ENCODE peak calls at places on chromosomes 4 and X, in eight cellular contexts. U, P, B, T, X, M, G and S are unnamed samples.

GRCh38 chr4:76305033-76305687 is 1.4 kb upstream of the STBD1 start:
- DNase-seq in T (no peak), B (no peak), X (no peak), P (no peak), M (no peak), U (no peak), G (no peak), S (no peak)

GRCh38 chr4:144666539-144667175 is 20.7 kb downstream of the HHIP start:
- DNase-seq in P (no peak), X (peak), M (peak), G (no peak), U (no peak), B (no peak), T (peak), S (no peak)

GRCh38 chrX:12978205-12979010 is 3.5 kb downstream of the TMSB4X start:
- DNase-seq in U (peak), M (peak), X (no peak), G (peak), P (peak), B (peak), T (peak), S (no peak)

GRCh38 chrX:98299785-98300184 is 1416.1 kb downstream of the RPA4 start:
- DNase-seq in G (peak), B (no peak), P (no peak), U (no peak), X (no peak), T (peak), M (no peak), S (no peak)

GRCh38 chr4:89994176-89994873 is 99.7 kb downstream of the MMRN1 start:
- DNase-seq in G (no peak), B (no peak), P (no peak), U (no peak), X (no peak), M (no peak), T (no peak), S (no peak)

GRCh38 chr4:73589887-73590801 is 30.1 kb downstream of the RASSF6 start:
- DNase-seq in M (no peak), B (no peak), G (no peak), P (no peak), X (no peak), U (no peak), T (no peak), S (no peak)

GRCh38 chr4:186144596-186145569 is 40.4 kb downstream of the FAM149A start:
- DNase-seq in U (peak), X (no peak), T (peak), G (peak), P (no peak), M (peak), B (peak), S (no peak)

GRCh38 chr4:8019396-8020365 is 80.0 kb upstream of the AFAP1 start:
- DNase-seq in G (no peak), U (no peak), T (no peak), X (no peak), M (no peak), B (no peak), P (peak), S (no peak)

GRCh38 chr4:40897557-40898203 is 147.9 kb downstream of the NSUN7 start:
- DNase-seq in T (peak), P (peak), B (peak), X (peak), U (peak), G (peak), M (peak), S (no peak)

GRCh38 chr4:136524039-136524438 is 1008.3 kb downstream of the PCDH18 start:
- DNase-seq in T (no peak), G (no peak), P (no peak), B (no peak), M (no peak), X (no peak), U (peak), S (no peak)

GRCh38 chr4:187608001-187608421 is 387.6 kb upstream of the ZFP42 start:
- DNase-seq in X (no peak), G (no peak), M (peak), B (no peak), T (peak), P (no peak), U (no peak), S (no peak)

GRCh38 chr4:6368601-6369000 is 99.0 kb downstream of the WFS1 start:
- DNase-seq in T (no peak), P (no peak), X (no peak), B (no peak), M (no peak), G (no peak), U (no peak), S (no peak)

GRCh38 chrX:123989235-123989634 is 27.7 kb downstream of the STAG2 start:
- DNase-seq in X (no peak), B (no peak), T (no peak), P (no peak), U (no peak), M (no peak), G (no peak), S (no peak)

GRCh38 chrX:108304210-108304609 is 134.0 kb downstream of the COL4A6 start:
- DNase-seq in P (no peak), X (no peak), G (no peak), M (peak), T (peak), U (no peak), B (no peak), S (no peak)

GRCh38 chr4:151743128-151743854 is 17.5 kb downstream of the GATB start:
- DNase-seq in G (no peak), B (no peak), T (no peak), X (no peak), M (no peak), U (no peak), P (no peak), S (no peak)

GRCh38 chrX:317424-318067 is 1.1 kb downstream of the GTPBP6 start:
- DNase-seq in G (no peak), T (no peak), P (no peak), X (no peak), U (no peak), B (no peak), M (no peak), S (no peak)

GRCh38 chr4:75002381-75002780 is 69.5 kb downstream of the PARM1 start:
- DNase-seq in X (no peak), P (no peak), U (no peak), T (no peak), M (no peak), G (no peak), B (no peak), S (no peak)

GRCh38 chr4:70901984-70902576 is at the start of gene MOB1B:
- DNase-seq in M (peak), B (peak), P (peak), T (peak), U (peak), G (peak), X (peak), S (peak)
- TF ChIP-seq POLR2A in M (peak), B (no peak), P (no peak), T (peak), U (no peak), G (peak), X (peak), S (no peak)

GRCh38 chr4:10289534-10289899 is 167.7 kb downstream of the ZNF518B start:
- DNase-seq in G (no peak), X (no peak), T (no peak), B (no peak), U (no peak), M (no peak), P (no peak), S (no peak)
- TF ChIP-seq CTCF in G (no peak), X (no peak), T (no peak), B (no peak), U (no peak), M (no peak), P (no peak), S (no peak)

DNA sequence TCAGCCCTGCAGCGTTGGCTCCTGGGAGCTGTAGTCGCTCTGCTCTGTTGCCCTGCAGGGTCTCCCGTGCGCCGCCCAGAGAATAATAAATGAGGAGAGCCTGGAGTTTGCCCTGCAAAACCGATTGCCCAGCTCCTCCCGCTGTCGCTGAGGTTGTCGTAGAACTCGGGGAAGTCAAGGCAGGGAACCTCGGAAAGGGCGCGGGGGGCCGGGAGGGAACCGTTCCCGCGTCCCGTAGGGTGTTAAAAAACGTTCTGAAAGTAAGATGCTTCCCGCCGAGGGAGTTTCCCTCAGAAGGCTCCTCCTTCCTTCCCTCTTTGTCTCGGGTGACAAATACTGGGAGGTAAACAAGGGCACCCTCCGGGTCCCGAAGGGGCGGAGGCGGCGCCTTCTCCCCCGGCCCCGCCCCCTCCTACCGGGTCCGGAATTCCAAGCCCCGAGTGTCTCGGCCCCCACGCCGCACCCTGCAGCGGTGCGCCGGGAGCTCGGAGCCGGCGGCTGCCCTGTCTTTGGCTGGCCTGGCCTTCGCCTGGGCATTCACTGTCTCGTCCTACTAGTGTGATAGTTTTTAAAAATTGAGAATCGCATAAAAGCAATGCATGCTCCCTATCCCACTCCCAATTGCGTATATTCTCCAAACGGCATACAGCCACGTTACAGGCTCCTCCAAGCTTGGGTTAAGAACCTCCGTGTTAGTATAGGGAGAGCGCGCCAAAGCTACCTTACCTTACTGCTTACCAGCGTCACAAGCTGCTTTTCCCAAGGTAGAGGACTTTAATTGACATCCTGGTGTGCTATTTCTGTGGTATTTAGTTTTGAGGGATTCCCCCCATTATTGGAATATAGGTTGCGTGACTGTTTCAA is 965 bp upstream of the HMGB2 start:
- DNase-seq in U (peak), P (peak), X (peak), B (peak), G (peak), M (peak), T (peak), S (no peak)
- TF ChIP-seq POLR2A in U (no peak), P (no peak), X (peak), B (no peak), G (peak), M (peak), T (peak), S (no peak)

GRCh38 chr4:4430492-4431195 is 43.7 kb downstream of the NSG1 start:
- DNase-seq in M (peak), G (peak), X (peak), P (no peak), B (no peak), T (peak), U (no peak), S (no peak)
- TF ChIP-seq CTCF in M (peak), G (peak), X (peak), P (peak), B (peak), T (peak), U (no peak), S (no peak)

DNA sequence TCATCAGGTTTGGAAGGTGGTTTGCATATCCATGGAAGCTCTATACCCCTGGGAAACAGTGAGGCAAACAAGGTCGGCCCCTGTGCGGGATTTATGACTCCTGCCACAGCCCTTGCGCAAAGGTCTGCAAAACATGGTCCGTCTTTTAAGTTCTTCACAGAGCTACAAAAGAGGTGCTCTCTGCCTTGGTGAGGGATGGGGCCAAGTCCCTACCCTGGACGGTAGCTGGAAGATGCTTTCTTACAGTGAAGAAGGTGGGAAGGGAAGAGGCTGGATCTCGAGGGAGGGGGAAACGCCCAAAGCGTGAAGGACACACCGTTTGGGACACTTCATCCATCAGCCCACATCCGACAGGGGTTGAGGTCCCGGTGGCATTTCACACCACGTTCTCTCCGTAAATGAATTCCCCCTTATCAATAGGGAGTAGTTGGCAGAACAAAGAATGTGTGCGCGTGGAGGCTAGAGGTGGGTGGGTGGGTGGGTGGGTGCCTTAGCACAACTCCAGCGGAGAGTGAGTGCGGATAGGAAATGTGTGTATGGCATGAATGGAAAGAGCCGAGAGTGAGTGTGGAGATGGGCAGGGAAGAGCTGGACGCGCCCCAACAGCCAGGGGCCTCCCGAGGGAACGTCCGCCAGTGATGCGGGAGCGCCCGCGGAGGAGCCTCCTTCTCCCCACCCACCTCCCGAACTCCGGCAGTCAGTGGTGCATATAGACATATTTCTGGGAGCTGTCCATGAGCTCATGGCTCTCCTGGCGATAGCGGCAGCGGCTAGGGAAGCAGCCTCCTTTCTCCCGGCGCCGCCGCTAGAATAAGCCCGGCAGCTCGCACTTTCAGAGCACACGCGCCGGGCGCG is 68.3 kb downstream of the LARP7 start:
- DNase-seq in T (peak), B (peak), P (peak), U (peak), X (peak), G (peak), M (peak), S (peak)
- TF ChIP-seq POLR2A in T (no peak), B (no peak), P (no peak), U (no peak), X (no peak), G (no peak), M (no peak), S (no peak)

DNA sequence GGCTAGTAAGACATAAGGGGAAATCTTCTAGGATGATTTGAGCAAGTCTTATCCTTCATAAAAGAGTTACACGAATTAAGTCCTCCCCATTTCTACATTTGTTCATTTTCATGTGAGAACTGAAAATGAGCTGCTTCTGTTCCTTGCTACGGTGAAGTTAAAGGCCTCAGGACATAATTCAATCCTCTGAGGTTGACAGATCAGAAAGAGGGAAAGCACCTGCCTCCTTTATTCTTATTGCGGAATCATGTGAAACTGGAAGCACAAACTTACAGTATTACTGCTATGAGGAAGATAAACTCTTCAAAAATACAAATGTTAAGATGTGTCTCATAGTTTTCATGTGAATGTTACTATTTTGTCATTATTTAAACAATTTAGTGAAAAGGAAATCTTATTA is 395.3 kb downstream of the STPG2 start:
- DNase-seq in U (no peak), M (no peak), G (no peak), P (no peak), B (no peak), X (no peak), T (no peak), S (no peak)
- TF ChIP-seq CTCF in U (no peak), M (no peak), G (no peak), P (no peak), B (no peak), X (no peak), T (no peak), S (no peak)

GRCh38 chr4:55635760-55636621 is at the start of gene NMU:
- DNase-seq in G (peak), X (peak), B (no peak), P (peak), T (peak), M (no peak), U (peak), S (no peak)
- TF ChIP-seq POLR2A in G (no peak), X (peak), B (no peak), P (no peak), T (no peak), M (no peak), U (no peak), S (no peak)

DNA sequence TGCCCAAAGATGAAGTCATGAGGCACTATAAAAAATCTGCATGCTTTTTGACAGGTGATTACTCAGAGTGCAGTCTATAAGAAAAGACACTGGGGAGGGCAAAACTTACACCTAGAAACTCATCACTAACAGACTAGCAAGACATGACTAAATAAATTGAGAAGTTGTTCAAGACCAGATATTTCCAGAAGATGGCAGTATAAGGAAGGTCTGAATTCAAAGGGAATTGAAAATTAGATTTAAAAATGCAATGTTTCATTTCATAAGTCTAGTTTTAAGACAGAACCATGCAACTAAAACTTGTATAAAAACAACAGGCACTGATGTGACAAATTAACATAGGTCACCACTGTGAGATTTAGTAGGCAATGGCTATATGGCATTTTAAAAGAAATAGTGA is 232.5 kb upstream of the POF1B start:
- DNase-seq in T (peak), P (no peak), M (peak), G (peak), B (no peak), X (no peak), U (no peak), S (no peak)
- TF ChIP-seq CTCF in T (no peak), P (no peak), M (peak), G (peak), B (peak), X (peak), U (no peak), S (no peak)